ENCODE peak calls at places on chromosomes 5 and 9, in ten cellular contexts. H is naive thymus-derived CD4-positive, alpha-beta T cell; A is activated effector memory CD4-positive, alpha-beta T cell treated with anti-CD3 and anti-CD28 coated beads, Interleukin-2, amount 50 U/mL, for 16 hours; P is NCI-H2029 treated with DMSO at 0.1 percent for 48 hours; E is left ventricle myocardium inferior; F is SK-N-DZ; Y is SJSA1; B is cardiac muscle cell; N is effector memory CD4-positive, alpha-beta T cell; O is breast epithelium. J is an unnamed sample.

GRCh38 chr9:21286654-21287053 is 18.5 kb downstream of the IFNA5 start:
- DNase-seq in B (no peak), E (no peak), A (no peak), H (no peak), O (no peak), P (no peak), F (no peak), Y (no peak), N (no peak), J (no peak)

GRCh38 chr9:136587145-136587943 is 41.5 kb upstream of the NOTCH1 start:
- DNase-seq in B (peak), F (peak), A (no peak), O (no peak), E (peak), N (no peak), H (no peak), Y (no peak), P (no peak), J (peak)

GRCh38 chr5:148147415-148147814 is 20.9 kb upstream of the SPINK14 start:
- DNase-seq in F (no peak), A (no peak), O (no peak), H (no peak), N (no peak), B (no peak), P (peak), E (no peak), Y (no peak), J (no peak)

GRCh38 chr5:89445106-89445745 is 562.2 kb upstream of the MEF2C start:
- DNase-seq in A (no peak), O (no peak), H (no peak), F (no peak), Y (no peak), E (no peak), B (no peak), P (no peak), N (no peak), J (peak)

GRCh38 chr5:154168395-154168794 is 22.1 kb upstream of the GALNT10 start:
- DNase-seq in E (no peak), A (no peak), Y (no peak), N (no peak), F (no peak), H (no peak), O (no peak), P (no peak), B (no peak), J (no peak)

GRCh38 chr5:126492939-126493338 is 69.7 kb downstream of the GRAMD2B start:
- DNase-seq in Y (no peak), E (no peak), B (no peak), O (no peak), H (no peak), F (peak), A (no peak), N (no peak), P (no peak), J (no peak)

GRCh38 chr5:177233206-177233605 is 70.3 kb downstream of the RAB24 start:
- DNase-seq in F (no peak), H (no peak), P (no peak), A (no peak), E (no peak), Y (no peak), N (no peak), B (peak), O (no peak), J (no peak)

GRCh38 chr5:154611341-154611767 is 133.3 kb upstream of the HAND1 start:
- DNase-seq in O (no peak), F (no peak), E (no peak), Y (no peak), A (no peak), P (no peak), N (no peak), H (no peak), B (no peak), J (no peak)

GRCh38 chr9:23464275-23464674 is 361.8 kb downstream of the ELAVL2 start:
- DNase-seq in B (no peak), O (no peak), A (no peak), Y (no peak), H (no peak), P (no peak), E (no peak), F (no peak), N (no peak), J (no peak)

GRCh38 chr5:36240779-36241635 is 718 bp downstream of the NADK2 start:
- DNase-seq in A (peak), B (peak), P (peak), O (peak), H (no peak), N (peak), F (peak), E (peak), Y (peak), J (peak)

GRCh38 chr5:176365663-176366574 is 632 bp downstream of the ARL10 start:
- DNase-seq in B (peak), H (peak), Y (no peak), P (no peak), F (peak), O (no peak), N (peak), A (peak), E (peak), J (peak)